ENCODE peak calls at places on chromosomes 3 and 15, in four cellular contexts. X, Q, A and W are unnamed samples.

GRCh38 chr3:132569580-132569979 is 27.5 kb upstream of the ACKR4 start:
- DNase-seq in X (no peak), Q (no peak), A (no peak), W (no peak)

GRCh38 chr15:33125883-33126535 is 68.5 kb downstream of the FMN1 start:
- DNase-seq in X (no peak), Q (no peak), A (no peak), W (no peak)

GRCh38 chr15:68211656-68212320 is 6.7 kb upstream of the CALML4 start:
- DNase-seq in X (no peak), Q (peak), A (no peak), W (no peak)

GRCh38 chr3:57752307-57752706 is 3.8 kb upstream of the SLMAP start:
- DNase-seq in X (no peak), Q (no peak), A (peak), W (peak)

GRCh38 chr3:170726976-170727661 is 141.2 kb upstream of the SLC7A14 start:
- DNase-seq in X (peak), Q (no peak), A (no peak), W (peak)

GRCh38 chr15:89114974-89115373 is 26.7 kb downstream of the ABHD2 start:
- DNase-seq in X (peak), Q (no peak), A (no peak), W (no peak)

GRCh38 chr3:42501681-42502428 is 588 bp upstream of the VIPR1 start:
- DNase-seq in X (peak), Q (peak), A (peak), W (peak)

GRCh38 chr3:15276028-15276717 is 56.2 kb downstream of the SH3BP5 start:
- DNase-seq in X (no peak), Q (no peak), A (no peak), W (no peak)

GRCh38 chr3:188720636-188721035 is 451.1 kb upstream of the TPRG1 start:
- DNase-seq in X (peak), Q (no peak), A (no peak), W (peak)

GRCh38 chr3:71453319-71453718 is 130.2 kb downstream of the FOXP1 start:
- DNase-seq in X (no peak), Q (no peak), A (no peak), W (no peak)

GRCh38 chr3:152957488-152957887 is 122.6 kb downstream of the P2RY1 start:
- DNase-seq in X (no peak), Q (no peak), A (no peak), W (no peak)
- TF ChIP-seq CTCF in X (no peak), Q (no peak), A (no peak), W (no peak)

GRCh38 chr15:64164436-64164835 is 1.6 kb upstream of the PPIB start:
- DNase-seq in X (no peak), Q (no peak), A (no peak), W (no peak)
- H3K27ac ChIP-seq in X (no peak), Q (no peak), A (peak), W (no peak)

GRCh38 chr15:92953997-92954396 is 53.9 kb downstream of the CHD2 start:
- DNase-seq in X (no peak), Q (no peak), A (no peak), W (no peak)

GRCh38 chr15:92952451-92952850 is 52.3 kb downstream of the CHD2 start:
- DNase-seq in X (no peak), Q (no peak), A (no peak), W (no peak)

GRCh38 chr15:92955706-92956105 is 55.6 kb downstream of the CHD2 start:
- DNase-seq in X (no peak), Q (no peak), A (no peak), W (no peak)

GRCh38 chr15:92953569-92953968 is 53.4 kb downstream of the CHD2 start:
- DNase-seq in X (no peak), Q (no peak), A (no peak), W (no peak)

GRCh38 chr15:92954578-92954977 is 54.5 kb downstream of the CHD2 start:
- DNase-seq in X (no peak), Q (no peak), A (no peak), W (no peak)
- TF ChIP-seq CTCF in X (peak), Q (no peak), A (no peak), W (no peak)

DNA sequence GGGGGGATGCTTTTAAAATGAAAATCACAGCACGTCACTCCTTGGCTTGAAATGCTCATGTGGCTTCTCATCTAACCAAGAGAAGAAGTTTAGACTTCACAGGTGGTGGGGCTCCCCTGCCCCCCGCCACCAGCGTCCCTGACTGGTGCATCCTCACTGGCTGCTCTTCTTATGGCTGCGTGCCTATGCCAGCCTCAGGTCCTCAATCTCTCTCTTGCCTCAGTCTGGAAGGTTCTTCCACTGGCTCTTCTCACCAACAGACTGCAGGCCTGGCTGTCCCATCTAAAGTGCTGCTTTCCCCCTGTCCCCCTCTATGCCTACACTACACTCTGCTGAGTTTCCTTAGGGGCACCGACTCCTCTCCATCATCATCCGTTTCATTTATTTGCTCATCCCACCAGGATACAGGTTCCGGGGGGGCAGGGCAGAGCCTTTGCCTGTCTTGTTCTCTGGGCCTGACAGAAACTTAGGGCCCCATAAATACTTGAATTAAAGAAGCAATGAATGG is 20.6 kb downstream of the ABTB1 start:
- DNase-seq in X (no peak), Q (no peak), A (no peak), W (no peak)
- H3K27ac ChIP-seq in X (no peak), Q (peak), A (no peak), W (peak)

GRCh38 chr15:77783636-77784035 is 150.9 kb upstream of the LINGO1 start:
- DNase-seq in X (no peak), Q (no peak), A (no peak), W (no peak)

GRCh38 chr15:77786956-77787355 is 154.2 kb upstream of the LINGO1 start:
- DNase-seq in X (no peak), Q (no peak), A (no peak), W (no peak)

GRCh38 chr15:77786181-77786890 is 153.6 kb upstream of the LINGO1 start:
- DNase-seq in X (no peak), Q (no peak), A (no peak), W (no peak)

GRCh38 chr15:77782691-77783090 is 150.0 kb upstream of the LINGO1 start:
- DNase-seq in X (no peak), Q (no peak), A (no peak), W (no peak)

DNA sequence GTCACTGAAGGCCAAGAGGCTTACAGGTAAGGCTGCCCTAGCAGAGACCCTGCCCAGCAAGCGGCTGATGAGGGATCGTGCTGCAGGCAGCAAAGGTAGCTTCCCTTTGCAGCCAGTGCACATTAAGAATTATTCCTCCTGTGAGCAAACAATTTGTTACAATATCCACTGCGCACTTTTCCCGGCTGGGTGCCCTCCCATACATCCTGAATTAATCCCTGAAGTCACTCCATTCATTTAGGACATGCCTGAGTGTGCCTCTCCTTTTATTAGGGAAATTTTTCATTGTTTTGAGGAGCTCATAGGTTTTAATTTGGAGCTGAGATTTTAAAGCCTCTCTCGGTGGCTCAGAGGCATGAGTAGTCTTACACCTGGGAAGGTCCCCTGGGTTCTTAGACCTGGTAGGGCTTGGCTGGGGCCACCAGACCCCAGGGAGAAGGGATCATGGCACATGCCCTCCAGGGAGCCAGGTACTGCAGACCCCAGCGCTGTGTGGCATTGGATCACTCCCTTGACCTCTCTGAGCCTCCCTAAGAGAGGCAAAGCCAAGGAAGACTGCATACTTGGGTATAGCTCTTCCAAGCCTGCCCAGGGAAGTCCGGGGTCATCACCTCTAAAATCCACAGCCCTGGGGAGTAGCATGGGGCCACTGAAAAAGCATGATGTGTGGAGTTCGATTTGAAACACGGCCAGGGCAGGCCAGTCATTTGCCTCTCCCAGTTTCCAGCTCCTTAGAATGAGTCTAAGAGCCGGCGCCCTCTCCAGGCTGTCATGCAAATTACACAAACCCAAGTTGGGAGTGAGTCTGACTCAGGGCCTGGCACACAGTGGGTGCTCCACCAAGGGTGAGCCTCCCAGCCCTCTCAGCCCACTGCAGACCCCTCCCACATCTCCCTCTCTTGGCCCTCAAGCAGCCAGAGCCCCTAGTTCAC is 151.9 kb upstream of the LINGO1 start:
- DNase-seq in X (peak), Q (no peak), A (peak), W (peak)
- TF ChIP-seq CTCF in X (peak), Q (peak), A (peak), W (no peak)

GRCh38 chr3:149390772-149391212 is 13.3 kb upstream of the TM4SF1 start:
- DNase-seq in X (no peak), Q (no peak), A (no peak), W (peak)
- H3K27ac ChIP-seq in X (no peak), Q (peak), A (peak), W (peak)